ENCODE peak calls at places on chromosomes 13 and 19, in five cellular contexts. N, V, H, O and A are unnamed samples.

GRCh38 chr13:111213964-111214726 is 99.0 kb downstream of the ARHGEF7 start:
- DNase-seq in N (no peak), V (no peak), H (no peak), O (no peak), A (no peak)

GRCh38 chr13:101416181-101417042 is at the start of gene NALCN:
- DNase-seq in N (peak), V (no peak), H (peak), O (peak), A (peak)

GRCh38 chr19:459724-460511 is 915 bp downstream of the SHC2 start:
- DNase-seq in N (peak), V (peak), H (peak), O (peak), A (no peak)

GRCh38 chr13:62167650-62168172 is 752.1 kb upstream of the PCDH20 start:
- DNase-seq in N (no peak), V (no peak), H (no peak), O (no peak), A (no peak)

GRCh38 chr19:18373892-18374629 is 11.9 kb upstream of the GDF15 start:
- DNase-seq in N (peak), V (peak), H (peak), O (peak), A (peak)

GRCh38 chr13:40666905-40667621 is 622 bp upstream of the FOXO1 start:
- DNase-seq in N (no peak), V (peak), H (peak), O (peak), A (no peak)

GRCh38 chr13:48094404-48094780 is 512 bp downstream of the MED4 start:
- DNase-seq in N (no peak), V (no peak), H (no peak), O (peak), A (peak)

GRCh38 chr13:93249259-93249917 is 22.8 kb downstream of the GPC6 start:
- DNase-seq in N (peak), V (no peak), H (no peak), O (no peak), A (peak)

GRCh38 chr13:40026174-40026585 is 370.7 kb downstream of the COG6 start:
- DNase-seq in N (peak), V (no peak), H (no peak), O (no peak), A (peak)

GRCh38 chr19:7860902-7861618 is 13.1 kb downstream of the PRR36 start:
- DNase-seq in N (no peak), V (no peak), H (no peak), O (no peak), A (no peak)

GRCh38 chr19:6476155-6476895 is 5.3 kb downstream of the DENND1C start:
- DNase-seq in N (peak), V (no peak), H (peak), O (peak), A (peak)

GRCh38 chr19:41951686-41952172 is 7.4 kb downstream of the RABAC1 start:
- DNase-seq in N (peak), V (peak), H (peak), O (peak), A (peak)

GRCh38 chr13:112978561-112979405 is 9.8 kb downstream of the MCF2L start:
- DNase-seq in N (no peak), V (no peak), H (no peak), O (no peak), A (no peak)

GRCh38 chr19:19384486-19384885 is 21.0 kb upstream of the GATAD2A start:
- DNase-seq in N (no peak), V (no peak), H (no peak), O (no peak), A (no peak)

GRCh38 chr19:19387108-19387507 is 18.4 kb upstream of the GATAD2A start:
- DNase-seq in N (no peak), V (no peak), H (no peak), O (no peak), A (no peak)

GRCh38 chr19:19385900-19386339 is 19.6 kb upstream of the GATAD2A start:
- DNase-seq in N (peak), V (no peak), H (peak), O (no peak), A (no peak)

GRCh38 chr19:19386373-19386869 is 19.1 kb upstream of the GATAD2A start:
- DNase-seq in N (no peak), V (no peak), H (no peak), O (no peak), A (no peak)

DNA sequence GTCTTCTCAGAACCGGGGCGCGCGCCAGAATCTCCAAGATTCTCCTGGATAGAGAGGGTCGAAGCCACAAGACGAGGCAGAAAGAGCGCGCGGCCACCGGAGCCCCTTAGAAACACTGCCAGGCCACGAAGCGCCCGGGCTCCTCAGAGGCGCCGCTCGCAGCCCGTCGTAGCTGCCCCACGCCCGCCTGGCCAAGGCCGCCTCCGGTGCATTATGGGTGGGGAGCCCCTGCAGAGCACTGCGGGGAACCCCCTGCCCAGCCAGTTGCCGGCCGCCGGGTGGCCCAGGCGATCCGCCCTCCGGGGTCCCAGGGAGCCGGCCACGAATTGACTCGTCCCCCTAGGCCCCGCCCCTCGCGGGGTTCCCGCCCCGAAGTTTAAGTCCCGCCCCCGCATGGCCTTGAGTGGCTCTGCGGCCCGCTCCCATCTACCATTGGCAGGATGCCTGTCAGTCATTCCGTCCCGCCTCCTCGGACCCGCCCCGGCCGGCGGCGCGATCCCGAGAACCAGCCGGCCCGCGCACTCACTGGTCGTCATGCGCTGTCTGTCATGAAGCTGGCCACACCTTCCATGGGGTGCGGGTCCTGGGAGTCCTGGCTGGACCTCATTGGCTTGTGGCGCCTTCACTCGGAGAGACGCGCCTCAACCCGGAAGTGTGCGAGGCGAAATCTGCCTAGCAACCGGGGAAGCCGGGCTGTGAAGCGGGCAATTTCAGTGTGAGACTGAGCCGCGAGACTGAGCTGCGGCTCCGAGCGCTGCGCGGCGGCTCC is 20.2 kb upstream of the GATAD2A start:
- DNase-seq in N (peak), V (peak), H (peak), O (peak), A (peak)
- TF ChIP-seq CTCF in N (peak), V (no peak), H (no peak), O (no peak), A (no peak)

DNA sequence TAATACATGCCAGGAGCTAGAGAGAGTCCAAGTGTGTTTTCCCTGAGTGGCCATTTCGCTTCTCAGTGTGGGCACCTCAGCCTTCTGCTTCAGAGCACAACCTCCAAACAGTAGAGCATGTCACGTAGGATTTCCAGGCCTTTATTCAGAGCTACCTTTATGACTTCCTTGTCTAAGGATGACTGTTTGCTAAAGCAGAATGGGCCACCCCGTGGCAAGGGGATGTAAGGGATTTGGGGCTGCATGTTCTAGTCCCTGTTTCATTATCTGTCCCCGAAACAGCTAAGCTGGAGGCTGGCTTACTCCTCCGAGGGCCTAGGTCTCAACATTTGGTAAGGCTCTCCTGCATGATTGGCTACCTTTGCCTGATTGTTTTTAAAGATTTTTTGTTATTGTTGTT is 6.0 kb downstream of the RNASEH2B start:
- DNase-seq in N (no peak), V (no peak), H (peak), O (peak), A (no peak)
- TF ChIP-seq CTCF in N (no peak), V (no peak), H (no peak), O (peak), A (no peak)

GRCh38 chr13:94984974-94985373 is 272.6 kb upstream of the SOX21 start:
- DNase-seq in N (no peak), V (no peak), H (no peak), O (no peak), A (no peak)

GRCh38 chr13:94987081-94987480 is 274.7 kb upstream of the SOX21 start:
- DNase-seq in N (peak), V (no peak), H (no peak), O (no peak), A (no peak)

GRCh38 chr13:94987869-94988268 is 275.5 kb upstream of the SOX21 start:
- DNase-seq in N (peak), V (no peak), H (no peak), O (no peak), A (no peak)

GRCh38 chr13:94992277-94992989 is 280.1 kb upstream of the SOX21 start:
- DNase-seq in N (peak), V (no peak), H (no peak), O (no peak), A (no peak)

DNA sequence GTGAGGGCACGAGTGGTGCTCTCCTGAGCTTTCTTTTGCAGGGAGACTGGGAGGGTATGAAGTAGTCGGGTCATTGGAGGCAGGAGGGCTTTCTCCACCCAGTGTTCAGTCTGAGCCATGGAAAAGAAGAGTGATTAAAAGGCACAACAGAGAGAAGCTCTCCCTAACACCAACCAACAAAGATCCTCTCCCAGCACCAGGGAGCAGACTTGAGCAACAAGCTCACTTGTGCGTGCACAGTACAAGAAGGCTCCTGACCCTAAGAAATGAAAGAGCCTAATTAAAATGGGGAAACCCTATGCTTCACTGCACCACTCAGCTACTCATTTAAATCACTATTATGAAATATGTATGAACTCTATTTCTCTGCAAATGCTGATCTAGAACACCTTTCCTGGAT is 276.3 kb upstream of the SOX21 start:
- DNase-seq in N (no peak), V (no peak), H (no peak), O (peak), A (no peak)
- TF ChIP-seq CTCF in N (no peak), V (no peak), H (no peak), O (peak), A (no peak)

DNA sequence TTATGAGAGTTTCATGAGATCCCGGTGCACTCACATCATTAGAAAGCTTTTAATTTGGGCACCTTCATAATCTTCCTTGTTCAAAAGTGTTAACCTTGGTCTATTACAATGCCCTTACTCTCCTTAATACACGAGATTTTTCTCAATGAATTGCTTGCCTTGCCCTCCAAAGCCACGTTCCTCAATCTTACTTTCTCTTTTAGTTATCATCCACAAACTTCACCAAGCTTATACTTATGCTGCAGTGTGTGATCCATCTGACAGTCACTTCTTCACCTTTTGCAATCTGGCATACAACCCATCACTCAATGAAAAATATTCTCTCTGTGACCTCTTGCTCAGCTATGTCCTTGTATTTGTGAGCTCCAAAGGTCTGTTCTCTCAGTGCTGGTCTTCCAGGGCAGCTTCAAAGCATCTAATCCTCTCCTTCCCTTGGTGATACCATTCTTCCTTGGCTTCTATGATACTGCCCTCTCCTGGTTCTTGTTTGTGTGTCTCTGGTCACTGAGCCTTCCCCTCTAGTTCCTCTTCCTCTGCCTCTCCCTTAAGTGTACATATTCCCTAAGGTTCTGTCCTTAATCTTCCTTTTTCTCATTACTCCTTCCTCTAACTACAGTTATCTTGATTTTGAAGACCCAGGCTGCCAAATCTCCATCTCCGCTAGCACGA is 202.2 kb upstream of the STARD13 start:
- DNase-seq in N (peak), V (no peak), H (no peak), O (peak), A (peak)
- TF ChIP-seq CTCF in N (peak), V (peak), H (no peak), O (peak), A (peak)

GRCh38 chr13:20127263-20127562 is 33.6 kb downstream of the GJA3 start:
- DNase-seq in N (no peak), V (no peak), H (no peak), O (no peak), A (no peak)

GRCh38 chr13:20130012-20130411 is 30.8 kb downstream of the GJA3 start:
- DNase-seq in N (no peak), V (no peak), H (no peak), O (no peak), A (no peak)

GRCh38 chr13:20127563-20128458 is 33.0 kb downstream of the GJA3 start:
- DNase-seq in N (peak), V (peak), H (peak), O (peak), A (peak)

GRCh38 chr13:20129076-20129475 is 31.8 kb downstream of the GJA3 start:
- DNase-seq in N (no peak), V (peak), H (no peak), O (no peak), A (no peak)

DNA sequence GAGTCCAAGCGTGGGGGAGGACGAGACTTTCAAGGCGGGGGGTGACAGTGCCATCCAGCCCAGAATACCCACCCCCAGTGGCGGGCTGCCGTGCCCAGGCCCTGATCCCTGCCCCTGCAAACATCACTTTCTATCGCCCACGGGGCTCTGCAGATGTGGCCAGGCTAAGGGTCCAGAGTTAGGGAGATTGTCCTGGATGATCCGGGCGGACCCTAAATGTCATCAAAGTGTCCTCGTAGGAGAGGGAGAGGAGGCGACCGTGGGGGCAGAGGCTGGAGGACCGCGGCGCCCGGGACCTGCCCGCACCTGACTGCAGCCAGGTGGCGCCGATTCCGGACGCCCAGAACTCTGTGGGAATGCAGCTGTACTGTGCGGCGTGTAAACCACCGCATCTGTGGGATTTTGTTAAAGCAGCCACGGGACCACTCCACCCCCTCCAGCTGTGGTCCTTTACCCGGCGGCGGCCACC is 32.4 kb downstream of the GJA3 start:
- DNase-seq in N (no peak), V (peak), H (peak), O (peak), A (no peak)
- TF ChIP-seq CTCF in N (no peak), V (no peak), H (no peak), O (peak), A (peak)

GRCh38 chr13:46288570-46289259 is 77.0 kb downstream of the LRRC63 start:
- DNase-seq in N (peak), V (no peak), H (no peak), O (peak), A (peak)

GRCh38 chr13:46286972-46287371 is 75.2 kb downstream of the LRRC63 start:
- DNase-seq in N (no peak), V (no peak), H (no peak), O (no peak), A (no peak)

DNA sequence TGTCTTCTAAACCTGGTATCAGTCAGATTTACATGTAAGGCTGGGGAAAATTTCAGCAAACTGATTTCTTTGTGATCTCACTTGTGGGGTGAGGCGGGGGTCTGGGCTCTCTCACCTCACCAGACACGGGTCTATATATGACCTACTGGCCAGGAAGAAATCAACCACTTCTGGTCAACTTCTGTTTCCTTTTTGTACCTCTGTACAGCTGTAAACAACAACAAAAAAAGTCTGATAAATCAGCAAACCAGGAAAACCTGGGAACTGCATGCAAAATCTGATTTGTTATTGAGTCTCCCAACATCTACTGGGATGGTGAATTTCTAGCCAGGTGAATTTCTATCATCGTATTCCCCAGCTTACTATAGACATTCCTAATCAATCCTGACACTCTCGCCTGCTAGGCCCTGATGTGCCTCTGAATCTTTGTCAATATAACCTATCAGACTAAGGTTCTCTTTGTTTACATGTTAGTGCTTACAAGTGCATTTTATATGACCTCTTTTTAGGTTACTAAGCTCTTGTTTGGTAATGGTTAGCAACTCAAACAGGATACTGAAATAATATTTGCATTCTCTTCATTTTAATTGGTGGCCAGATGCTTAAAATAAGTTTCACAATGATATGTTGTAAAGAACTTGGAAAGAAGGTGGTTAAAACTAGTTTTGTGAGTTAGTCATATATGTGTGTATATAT is 77.7 kb downstream of the LRRC63 start:
- DNase-seq in N (no peak), V (no peak), H (no peak), O (no peak), A (no peak)
- TF ChIP-seq CTCF in N (no peak), V (no peak), H (no peak), O (no peak), A (no peak)

GRCh38 chr13:68234278-68234677 is 1004.1 kb upstream of the PCDH9 start:
- DNase-seq in N (no peak), V (no peak), H (no peak), O (peak), A (peak)
- TF ChIP-seq CTCF in N (no peak), V (no peak), H (no peak), O (peak), A (peak)

GRCh38 chr13:23175920-23176319 is 4.9 kb upstream of the SGCG start:
- DNase-seq in N (peak), V (no peak), H (no peak), O (no peak), A (no peak)
- TF ChIP-seq CTCF in N (peak), V (no peak), H (peak), O (peak), A (peak)

GRCh38 chr13:43319617-43320444 is 296.4 kb downstream of the DNAJC15 start:
- DNase-seq in N (no peak), V (no peak), H (no peak), O (peak), A (no peak)

DNA sequence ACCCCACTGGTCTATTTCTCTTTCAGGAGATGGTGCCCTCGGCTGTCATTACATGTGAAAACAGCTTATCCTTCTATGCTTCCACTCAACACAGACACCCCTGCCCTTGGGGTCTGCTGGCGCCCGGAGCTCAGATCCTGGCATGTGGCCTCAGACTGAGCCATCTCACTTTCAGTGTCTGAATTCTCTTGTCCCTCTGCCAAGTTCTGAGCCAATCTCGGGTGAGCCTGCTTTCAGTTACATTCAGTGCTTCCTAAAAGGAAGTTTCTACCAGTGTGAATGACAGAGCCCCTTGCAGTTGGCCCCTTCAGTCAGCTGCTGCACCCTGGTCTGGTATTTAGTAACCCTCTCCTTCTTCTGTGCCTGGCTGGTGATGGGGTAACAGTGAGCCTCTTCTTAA is 293.6 kb downstream of the DNAJC15 start:
- DNase-seq in N (peak), V (peak), H (no peak), O (peak), A (no peak)
- TF ChIP-seq CTCF in N (no peak), V (no peak), H (no peak), O (no peak), A (no peak)